ENCODE peak calls at places on chromosomes 11 and 22, in five cellular contexts. One of them, this sample, is unnamed.

GRCh38 chr11:76712125-76712524 is 41.6 kb upstream of the LRRC32 start:
- DNase-seq in SK-N-SH: no peak
- DNase-seq in K562: no peak
- DNase-seq in HCT116: no peak
- DNase-seq in H1: no peak
- DNase-seq in this sample: no peak

GRCh38 chr22:39114157-39114511 is 17.1 kb downstream of the APOBEC3H start:
- DNase-seq in SK-N-SH: no peak
- DNase-seq in K562: no peak
- DNase-seq in HCT116: no peak
- DNase-seq in H1: peak
- DNase-seq in this sample: peak

GRCh38 chr11:115464269-115464668 is 39.9 kb downstream of the CADM1 start:
- DNase-seq in SK-N-SH: no peak
- DNase-seq in K562: no peak
- DNase-seq in HCT116: no peak
- DNase-seq in H1: no peak
- DNase-seq in this sample: no peak

GRCh38 chr11:96303067-96303466 is 39.9 kb downstream of the MAML2 start:
- DNase-seq in SK-N-SH: no peak
- DNase-seq in K562: no peak
- DNase-seq in HCT116: no peak
- DNase-seq in H1: no peak
- DNase-seq in this sample: no peak

GRCh38 chr11:71211631-71212030 is 40.7 kb downstream of the SHANK2 start:
- DNase-seq in SK-N-SH: no peak
- DNase-seq in K562: no peak
- DNase-seq in HCT116: no peak
- DNase-seq in H1: no peak
- DNase-seq in this sample: no peak

GRCh38 chr22:22769434-22770279 is 118.0 kb upstream of the IGLL5 start:
- DNase-seq in SK-N-SH: no peak
- DNase-seq in K562: no peak
- DNase-seq in HCT116: no peak
- DNase-seq in H1: no peak
- DNase-seq in this sample: no peak

GRCh38 chr11:12441081-12441801 is 63.9 kb downstream of the PARVA start:
- DNase-seq in SK-N-SH: no peak
- DNase-seq in K562: no peak
- DNase-seq in HCT116: no peak
- DNase-seq in H1: no peak
- DNase-seq in this sample: no peak

GRCh38 chr22:26922804-26923203 is 265.4 kb downstream of the MIAT start:
- DNase-seq in SK-N-SH: no peak
- DNase-seq in K562: peak
- DNase-seq in HCT116: no peak
- DNase-seq in H1: no peak
- DNase-seq in this sample: no peak

GRCh38 chr11:117821431-117821830 is 3.1 kb downstream of the FXYD2 start:
- DNase-seq in SK-N-SH: no peak
- DNase-seq in K562: no peak
- DNase-seq in HCT116: no peak
- DNase-seq in H1: no peak
- DNase-seq in this sample: no peak

GRCh38 chr11:72725731-72726042 is 26.5 kb downstream of the ARAP1 start:
- DNase-seq in SK-N-SH: no peak
- DNase-seq in K562: no peak
- DNase-seq in HCT116: no peak
- DNase-seq in H1: no peak
- DNase-seq in this sample: no peak

GRCh38 chr11:131767421-131767820 is 397.0 kb downstream of the NTM start:
- DNase-seq in SK-N-SH: no peak
- DNase-seq in K562: no peak
- DNase-seq in HCT116: no peak
- DNase-seq in H1: no peak
- DNase-seq in this sample: no peak
- TF ChIP-seq YY1 in SK-N-SH: no peak
- TF ChIP-seq YY1 in K562: no peak
- TF ChIP-seq YY1 in HCT116: no peak
- TF ChIP-seq YY1 in H1: no peak
- TF ChIP-seq YY1 in this sample: no peak

DNA sequence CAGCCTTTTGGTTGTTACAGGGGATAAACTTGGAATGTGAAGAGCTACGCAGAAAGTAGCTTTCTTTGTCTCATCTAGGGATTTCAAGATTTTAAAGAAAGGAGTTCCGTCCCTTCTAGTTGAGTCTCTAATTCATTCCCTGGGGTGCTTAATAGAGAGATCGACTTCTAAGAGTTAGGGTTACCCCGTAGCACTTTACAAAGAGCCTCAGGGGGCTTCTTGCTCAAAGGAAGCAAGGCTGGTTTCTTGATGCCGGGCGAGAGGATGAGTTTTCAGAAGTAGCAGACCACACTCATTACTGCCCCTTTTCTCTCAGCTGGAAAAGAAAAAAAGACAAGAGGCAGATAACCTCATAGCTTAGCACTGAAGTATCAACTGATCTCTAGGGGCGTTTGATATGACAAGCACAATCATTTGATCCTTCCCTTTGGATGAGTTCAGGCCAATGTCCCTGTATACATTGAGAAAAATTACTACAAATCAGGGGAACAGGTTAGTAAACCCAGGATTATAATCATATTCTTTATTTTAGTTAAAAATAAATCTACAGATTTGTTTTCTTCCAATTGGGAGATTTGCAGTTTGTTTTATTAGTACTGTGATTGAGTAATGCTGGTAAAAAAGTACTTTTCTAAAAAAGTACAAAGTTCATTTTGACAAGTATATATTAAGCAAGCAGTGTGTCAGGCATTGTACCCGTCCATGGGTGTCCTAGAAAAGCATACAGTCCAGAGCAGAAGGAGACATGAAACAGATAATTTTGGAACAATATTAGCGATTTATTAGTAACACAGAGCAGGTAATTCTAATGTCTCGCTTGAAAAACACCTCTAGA is 18.7 kb downstream of the ELMOD1 start:
- DNase-seq in SK-N-SH: no peak
- DNase-seq in K562: no peak
- DNase-seq in HCT116: no peak
- DNase-seq in H1: no peak
- DNase-seq in this sample: no peak
- TF ChIP-seq YY1 in SK-N-SH: no peak
- TF ChIP-seq YY1 in K562: no peak
- TF ChIP-seq YY1 in HCT116: no peak
- TF ChIP-seq YY1 in H1: no peak
- TF ChIP-seq YY1 in this sample: no peak

DNA sequence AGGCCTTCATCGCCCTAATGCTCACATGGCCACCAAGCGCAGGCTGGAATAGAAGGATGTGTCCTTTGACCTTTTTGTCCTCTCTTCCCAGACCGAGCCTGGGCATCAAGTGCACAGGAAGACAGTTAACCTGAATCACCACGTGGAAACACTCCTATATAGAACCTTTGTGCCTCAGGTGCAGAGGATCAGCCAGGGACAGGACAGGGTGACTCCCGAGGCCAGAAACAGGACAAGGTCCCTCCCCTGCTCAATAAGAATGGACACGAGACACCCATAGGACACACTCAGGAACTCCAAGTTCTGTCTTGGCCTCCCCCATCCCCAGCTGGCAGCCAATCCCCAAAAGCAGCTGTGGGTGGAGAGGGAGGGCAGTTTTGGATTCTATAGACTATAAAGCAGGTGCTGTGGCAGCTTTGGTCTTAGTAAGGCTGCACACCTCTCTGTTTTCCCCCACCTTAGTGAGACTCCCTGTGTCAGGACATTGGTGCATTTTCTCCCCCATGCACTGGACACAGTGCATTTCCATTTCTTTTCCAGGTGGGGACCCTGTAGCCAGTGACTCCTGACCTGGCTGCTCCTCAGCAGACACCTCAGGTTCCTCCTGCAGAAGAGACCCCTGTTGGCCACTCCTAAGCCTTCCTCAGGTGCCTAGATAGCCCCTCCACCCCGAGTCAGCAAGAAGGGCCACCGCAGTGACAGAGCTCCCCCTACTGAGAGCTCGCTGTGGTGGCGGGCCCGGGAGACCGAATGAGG is 43.6 kb upstream of the POU2AF1 start:
- DNase-seq in SK-N-SH: peak
- DNase-seq in K562: peak
- DNase-seq in HCT116: peak
- DNase-seq in H1: peak
- DNase-seq in this sample: peak
- TF ChIP-seq YY1 in SK-N-SH: no peak
- TF ChIP-seq YY1 in K562: no peak
- TF ChIP-seq YY1 in HCT116: no peak
- TF ChIP-seq YY1 in H1: no peak
- TF ChIP-seq YY1 in this sample: no peak

DNA sequence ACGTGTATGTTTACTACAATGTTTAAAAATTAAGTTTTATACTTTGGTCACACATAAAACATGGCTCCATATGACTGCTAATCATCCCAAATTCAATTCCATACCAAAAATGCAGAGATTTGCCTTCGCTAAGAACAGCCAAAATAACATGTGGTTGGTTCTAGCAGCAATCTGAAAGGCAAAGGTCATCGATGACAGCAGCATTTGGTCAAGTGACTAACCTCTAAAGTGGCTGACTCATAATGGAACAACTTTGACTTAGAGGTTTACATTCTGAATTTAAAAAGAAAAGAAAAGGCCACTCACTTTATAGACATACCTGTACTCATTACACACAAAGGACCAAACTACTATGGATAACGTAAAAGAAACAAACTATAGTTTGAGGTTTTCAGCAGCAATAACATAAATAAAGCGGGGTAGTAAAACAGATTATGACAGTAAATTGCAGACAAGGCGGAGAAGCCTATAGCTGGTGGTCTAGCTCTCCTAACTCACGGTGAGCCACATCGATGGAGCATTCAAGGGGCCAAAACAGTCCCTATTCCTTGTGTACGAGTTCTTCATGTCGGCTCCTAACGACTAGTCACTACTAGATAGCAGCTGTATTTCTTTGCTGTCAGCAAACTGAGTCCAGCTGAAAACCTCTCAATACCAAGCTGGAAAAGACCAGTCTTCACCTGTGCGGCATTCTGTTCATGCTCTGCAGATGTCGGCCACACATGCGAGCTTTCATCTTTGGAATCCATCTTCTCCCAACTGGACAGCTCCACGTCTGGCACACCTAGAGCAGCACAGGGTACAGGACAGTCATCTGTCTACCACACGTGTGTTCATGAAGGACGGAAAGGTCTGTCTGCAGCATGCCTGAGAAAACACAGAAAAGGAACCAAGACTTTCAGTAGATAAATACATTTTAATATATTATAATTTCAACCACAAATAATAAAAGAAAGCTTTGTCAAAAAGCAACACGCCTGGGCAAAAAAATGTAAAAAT is 42.1 kb downstream of the PRDM10 start:
- DNase-seq in SK-N-SH: no peak
- DNase-seq in K562: no peak
- DNase-seq in HCT116: peak
- DNase-seq in H1: no peak
- DNase-seq in this sample: no peak
- TF ChIP-seq YY1 in SK-N-SH: no peak
- TF ChIP-seq YY1 in K562: no peak
- TF ChIP-seq YY1 in HCT116: peak
- TF ChIP-seq YY1 in H1: no peak
- TF ChIP-seq YY1 in this sample: no peak

GRCh38 chr22:45237065-45237990 is 3.4 kb downstream of the KIAA0930 start:
- DNase-seq in SK-N-SH: no peak
- DNase-seq in K562: no peak
- DNase-seq in HCT116: no peak
- DNase-seq in H1: no peak
- DNase-seq in this sample: no peak

GRCh38 chr22:45235101-45235777 is 5.5 kb downstream of the KIAA0930 start:
- DNase-seq in SK-N-SH: no peak
- DNase-seq in K562: no peak
- DNase-seq in HCT116: no peak
- DNase-seq in H1: no peak
- DNase-seq in this sample: no peak

GRCh38 chr22:45233827-45234226 is 6.9 kb downstream of the KIAA0930 start:
- DNase-seq in SK-N-SH: no peak
- DNase-seq in K562: no peak
- DNase-seq in HCT116: no peak
- DNase-seq in H1: no peak
- DNase-seq in this sample: no peak

GRCh38 chr22:45233386-45233785 is 7.3 kb downstream of the KIAA0930 start:
- DNase-seq in SK-N-SH: no peak
- DNase-seq in K562: no peak
- DNase-seq in HCT116: no peak
- DNase-seq in H1: no peak
- DNase-seq in this sample: no peak

DNA sequence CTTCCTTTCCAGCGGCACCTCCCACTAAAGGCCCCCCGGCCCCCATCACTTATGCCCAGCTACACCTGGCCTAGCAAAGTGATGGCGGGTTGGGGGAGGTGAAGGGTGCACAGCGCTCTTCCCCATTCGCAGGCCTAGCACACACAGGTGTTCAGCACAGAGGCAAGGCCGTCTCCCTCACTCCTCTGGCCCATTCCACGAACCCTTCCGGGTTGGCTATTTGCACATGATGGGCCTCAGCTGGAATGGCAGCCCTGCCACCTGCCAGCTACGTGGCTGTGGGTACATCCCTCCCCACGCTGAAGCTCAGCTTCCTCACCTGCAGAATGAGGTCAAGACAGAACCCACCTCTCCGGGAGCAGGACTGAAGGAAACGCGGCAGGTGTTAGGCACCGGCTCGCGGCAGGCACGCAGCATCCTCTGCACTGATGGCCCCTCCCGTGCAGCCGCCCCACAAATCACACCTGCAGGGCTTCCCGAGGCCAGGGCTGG is 4.8 kb downstream of the KIAA0930 start:
- DNase-seq in SK-N-SH: no peak
- DNase-seq in K562: no peak
- DNase-seq in HCT116: no peak
- DNase-seq in H1: no peak
- DNase-seq in this sample: no peak
- TF ChIP-seq YY1 in SK-N-SH: no peak
- TF ChIP-seq YY1 in K562: no peak
- TF ChIP-seq YY1 in HCT116: no peak
- TF ChIP-seq YY1 in H1: no peak
- TF ChIP-seq YY1 in this sample: no peak

DNA sequence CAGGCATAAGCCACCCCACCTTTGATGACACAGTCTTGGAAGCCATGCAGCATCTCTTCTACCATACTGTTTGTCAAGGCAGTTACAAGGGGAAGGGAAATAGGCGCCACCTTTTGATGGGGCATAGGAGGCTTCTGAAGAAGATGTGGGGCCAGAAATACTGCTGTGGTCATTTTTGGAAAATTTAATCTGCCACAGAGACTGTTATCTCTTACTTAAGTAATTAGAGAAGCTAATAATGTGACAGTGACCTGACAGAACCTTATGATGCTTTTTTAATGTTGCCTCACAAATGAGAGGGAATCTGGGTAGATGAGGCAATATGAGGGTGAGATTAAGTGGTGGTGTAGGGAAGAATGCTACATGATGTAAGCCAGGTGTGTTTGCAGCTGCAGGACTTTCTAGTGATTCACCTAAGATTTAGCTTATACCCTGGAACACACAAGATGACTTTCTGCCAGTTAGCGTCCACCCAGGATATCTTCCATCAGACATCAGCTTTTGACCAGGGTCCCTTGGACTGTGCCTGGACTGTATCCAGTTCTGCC is 34.3 kb upstream of the ADORA2A start:
- DNase-seq in SK-N-SH: no peak
- DNase-seq in K562: no peak
- DNase-seq in HCT116: no peak
- DNase-seq in H1: no peak
- DNase-seq in this sample: no peak
- TF ChIP-seq YY1 in SK-N-SH: no peak
- TF ChIP-seq YY1 in K562: no peak
- TF ChIP-seq YY1 in HCT116: no peak
- TF ChIP-seq YY1 in H1: no peak
- TF ChIP-seq YY1 in this sample: no peak